ENCODE peak calls at places on chromosomes 7 and 10, in eight cellular contexts. L is adrenal gland, W is right lobe of liver, Q is lower leg skin, A is endothelial cell of umbilical vein, D is testis, F is Peyer's patch, Z is HCT116. T is an unnamed sample.

GRCh38 chr10:5411941-5412276 is 448 bp upstream of the NET1 start:
- DNase-seq in L (no peak), D (no peak), W (no peak), Q (no peak), Z (no peak), A (no peak), F (no peak), T (no peak)

GRCh38 chr10:14074062-14074884 is 256.5 kb downstream of the FRMD4A start:
- DNase-seq in A (peak), Q (peak), L (peak), W (no peak), D (peak), F (peak), Z (peak), T (peak)

GRCh38 chr7:123190109-123190831 is 9.5 kb downstream of the SLC13A1 start:
- DNase-seq in Q (no peak), L (no peak), Z (no peak), D (no peak), A (no peak), F (no peak), W (no peak), T (no peak)

GRCh38 chr10:49609283-49610014 is 661 bp upstream of the SLC18A3 start:
- DNase-seq in Z (no peak), L (no peak), Q (peak), A (no peak), F (peak), D (no peak), W (peak), T (no peak)

GRCh38 chr7:2576742-2577491 is 18.1 kb downstream of the IQCE start:
- DNase-seq in Q (no peak), W (no peak), L (no peak), A (no peak), Z (no peak), D (no peak), F (no peak), T (no peak)

GRCh38 chr10:67669978-67670377 is 26.0 kb downstream of the CTNNA3 start:
- DNase-seq in W (no peak), D (no peak), Z (no peak), L (no peak), F (no peak), Q (no peak), A (peak), T (no peak)

GRCh38 chr7:40833541-40834234 is 698.9 kb downstream of the SUGCT start:
- DNase-seq in D (no peak), Z (no peak), W (no peak), A (peak), L (no peak), Q (no peak), F (no peak), T (no peak)

GRCh38 chr7:157136372-157136771 is 2.4 kb upstream of the UBE3C start:
- DNase-seq in L (no peak), Z (no peak), F (no peak), W (no peak), Q (no peak), D (no peak), A (peak), T (no peak)

GRCh38 chr7:78912781-78913180 is 540.7 kb downstream of the MAGI2 start:
- DNase-seq in L (no peak), Z (no peak), F (no peak), D (no peak), Q (no peak), A (no peak), W (no peak), T (no peak)

GRCh38 chr7:117350027-117350426 is 27.2 kb upstream of the WNT2 start:
- DNase-seq in L (no peak), Z (peak), D (no peak), A (no peak), F (no peak), W (no peak), Q (no peak), T (no peak)

GRCh38 chr7:143975617-143976016 is 21.0 kb downstream of the OR2F1 start:
- DNase-seq in F (no peak), Z (peak), D (no peak), Q (no peak), W (no peak), L (no peak), A (no peak), T (no peak)

GRCh38 chr7:985915-986741 is 3.1 kb downstream of the CYP2W1 start:
- DNase-seq in W (no peak), F (peak), L (peak), Q (no peak), Z (no peak), A (peak), D (peak), T (no peak)

GRCh38 chr10:37700886-37701780 is 156.3 kb downstream of the ZNF248 start:
- DNase-seq in L (peak), A (no peak), F (peak), W (no peak), Z (no peak), D (peak), Q (peak), T (no peak)

GRCh38 chr7:153401795-153402720 is 642.5 kb downstream of the ACTR3B start:
- DNase-seq in Z (no peak), W (no peak), A (no peak), F (no peak), D (no peak), L (no peak), Q (no peak), T (no peak)

GRCh38 chr7:31883761-31884164 is 186.4 kb downstream of the PDE1C start:
- DNase-seq in Z (no peak), L (no peak), A (peak), W (no peak), D (no peak), F (no peak), Q (no peak), T (no peak)

GRCh38 chr7:68793513-68793912 is 804.8 kb upstream of the AUTS2 start:
- DNase-seq in Z (no peak), L (no peak), A (no peak), W (no peak), F (no peak), Q (no peak), D (no peak), T (no peak)

GRCh38 chr7:151930026-151930653 is 26.1 kb upstream of the GALNTL5 start:
- DNase-seq in D (no peak), W (no peak), F (no peak), Z (no peak), Q (no peak), L (no peak), A (no peak), T (no peak)

GRCh38 chr10:118800920-118801319 is 46.1 kb upstream of the CACUL1 start:
- DNase-seq in L (peak), F (no peak), D (peak), W (no peak), A (peak), Q (peak), Z (no peak), T (peak)

DNA sequence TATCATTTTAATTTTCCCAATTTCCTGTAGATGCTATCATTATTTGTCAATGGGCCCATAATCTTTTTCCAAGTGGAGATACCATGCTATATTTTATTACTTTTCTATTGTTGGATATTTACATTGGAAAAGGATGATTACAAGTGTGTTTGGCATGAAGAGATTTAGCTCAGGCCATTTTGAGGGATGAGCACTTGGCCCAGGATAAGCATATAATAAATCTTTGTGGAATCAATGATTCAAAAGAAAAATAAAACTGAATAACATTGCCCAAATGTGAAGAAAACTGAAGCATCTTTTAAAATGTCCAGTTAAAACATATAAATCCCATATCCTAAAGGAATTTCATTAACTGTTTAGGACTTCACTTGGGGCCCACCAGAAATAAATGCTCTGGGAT is 260.9 kb upstream of the BMPER start:
- DNase-seq in L (no peak), F (no peak), A (no peak), Z (no peak), D (no peak), W (no peak), Q (no peak), T (no peak)
- TF ChIP-seq POLR2A in L (no peak), F (no peak), A (no peak), Z (no peak), D (no peak), W (no peak), Q (no peak), T (no peak)

DNA sequence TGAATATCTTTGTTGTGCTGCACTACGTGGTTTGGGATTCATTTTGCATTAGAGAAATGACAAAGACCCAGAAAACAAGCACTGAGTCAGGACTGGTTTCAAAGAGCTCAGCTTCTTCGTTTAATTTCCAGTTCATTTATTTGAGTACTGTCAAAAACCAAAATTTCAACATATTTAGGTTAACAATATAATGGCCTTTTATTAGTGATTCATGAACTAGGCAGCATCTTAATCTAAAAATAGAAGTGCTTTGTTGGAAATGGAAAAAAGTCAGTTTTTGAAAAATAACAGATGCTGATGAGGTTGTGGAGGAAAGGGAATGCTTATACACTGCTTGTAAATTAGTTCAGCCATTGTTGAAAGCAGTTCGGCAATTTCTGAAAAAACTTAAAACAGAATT is 856.4 kb downstream of the LRMDA start:
- DNase-seq in A (no peak), D (no peak), L (no peak), W (no peak), Z (no peak), Q (no peak), F (no peak), T (no peak)
- H3K4me3 ChIP-seq in A (no peak), D (no peak), L (no peak), W (no peak), Z (no peak), Q (no peak), F (no peak), T (no peak)

GRCh38 chr7:130365093-130365492 is 15.2 kb upstream of the CPA1 start:
- DNase-seq in A (no peak), L (no peak), Z (no peak), F (no peak), D (no peak), Q (no peak), W (peak), T (no peak)

GRCh38 chr7:130366561-130366960 is 13.7 kb upstream of the CPA1 start:
- DNase-seq in W (peak), L (no peak), A (no peak), Q (no peak), Z (no peak), F (no peak), D (no peak), T (no peak)

GRCh38 chr7:130367088-130367755 is 13.1 kb upstream of the CPA1 start:
- DNase-seq in Z (no peak), L (no peak), W (peak), A (no peak), D (no peak), Q (no peak), F (no peak), T (no peak)

GRCh38 chr7:130364446-130364845 is 15.8 kb upstream of the CPA1 start:
- DNase-seq in W (peak), Z (no peak), A (no peak), F (no peak), D (no peak), Q (no peak), L (no peak), T (no peak)

DNA sequence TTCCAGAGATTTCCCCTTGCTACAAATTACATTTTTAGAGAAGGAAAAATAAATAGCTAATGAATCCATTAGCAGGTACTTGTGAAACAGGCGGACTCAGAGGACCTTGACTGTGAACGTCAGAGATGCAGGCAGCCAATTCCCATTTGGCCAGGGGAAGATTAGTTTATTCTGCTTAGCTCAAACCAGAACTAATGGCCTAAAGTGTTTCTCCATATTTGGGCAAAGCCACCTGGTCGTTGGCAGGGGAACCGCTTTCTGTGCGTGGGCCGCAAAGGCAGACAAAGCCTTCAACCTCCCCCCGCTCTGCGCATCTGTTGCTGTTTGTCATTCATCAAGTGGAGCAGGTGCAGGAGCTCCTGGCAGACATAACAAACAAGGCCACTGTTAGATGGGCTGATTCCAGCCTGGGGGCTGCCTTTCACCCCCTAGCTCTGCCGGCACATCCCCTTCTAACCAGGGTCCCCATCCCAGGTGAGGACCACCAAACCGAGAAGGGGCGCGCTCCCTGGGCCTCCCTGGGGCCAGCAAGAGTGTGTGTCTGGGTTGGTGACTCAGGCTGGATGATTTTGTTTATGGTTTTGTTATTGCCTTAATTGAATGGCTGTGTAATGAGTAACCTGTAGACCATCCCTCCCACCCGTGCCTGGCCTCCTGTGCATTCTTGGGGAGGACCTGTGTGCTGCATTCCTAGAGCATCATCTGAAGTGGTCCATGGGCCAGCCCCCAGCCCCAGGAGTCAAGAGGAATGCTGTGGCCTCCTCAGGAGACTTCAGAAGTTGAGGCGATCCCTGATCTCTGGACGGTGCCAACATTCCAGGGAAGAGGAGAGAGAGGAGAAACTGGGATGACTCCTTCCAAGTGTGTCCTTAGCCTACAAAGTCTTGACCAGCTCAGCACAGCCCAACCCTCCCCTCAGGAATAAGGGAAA is 14.5 kb upstream of the CPA1 start:
- DNase-seq in L (peak), W (peak), F (no peak), D (peak), A (no peak), Q (no peak), Z (no peak), T (peak)
- TF ChIP-seq POLR2A in L (no peak), W (no peak), F (no peak), D (no peak), A (no peak), Q (no peak), Z (no peak), T (no peak)

GRCh38 chr10:11555556-11555955 is 55.9 kb downstream of the USP6NL start:
- DNase-seq in Z (no peak), W (no peak), Q (no peak), D (no peak), L (no peak), F (no peak), A (no peak), T (no peak)

GRCh38 chr10:11551104-11551503 is 60.3 kb downstream of the USP6NL start:
- DNase-seq in Z (no peak), F (no peak), L (no peak), Q (no peak), W (no peak), A (no peak), D (no peak), T (no peak)

GRCh38 chr10:11553773-11554381 is 57.6 kb downstream of the USP6NL start:
- DNase-seq in Z (no peak), D (no peak), F (no peak), L (no peak), Q (no peak), W (no peak), A (no peak), T (no peak)

GRCh38 chr10:11548763-11549089 is 62.7 kb downstream of the USP6NL start:
- DNase-seq in F (no peak), W (no peak), L (no peak), A (no peak), D (no peak), Q (no peak), Z (no peak), T (no peak)

GRCh38 chr10:11551915-11552602 is 59.4 kb downstream of the USP6NL start:
- DNase-seq in W (no peak), Q (no peak), D (no peak), A (peak), L (no peak), F (no peak), Z (peak), T (no peak)
- H3K4me3 ChIP-seq in W (no peak), Q (no peak), D (no peak), A (no peak), L (no peak), F (no peak), Z (no peak), T (no peak)

DNA sequence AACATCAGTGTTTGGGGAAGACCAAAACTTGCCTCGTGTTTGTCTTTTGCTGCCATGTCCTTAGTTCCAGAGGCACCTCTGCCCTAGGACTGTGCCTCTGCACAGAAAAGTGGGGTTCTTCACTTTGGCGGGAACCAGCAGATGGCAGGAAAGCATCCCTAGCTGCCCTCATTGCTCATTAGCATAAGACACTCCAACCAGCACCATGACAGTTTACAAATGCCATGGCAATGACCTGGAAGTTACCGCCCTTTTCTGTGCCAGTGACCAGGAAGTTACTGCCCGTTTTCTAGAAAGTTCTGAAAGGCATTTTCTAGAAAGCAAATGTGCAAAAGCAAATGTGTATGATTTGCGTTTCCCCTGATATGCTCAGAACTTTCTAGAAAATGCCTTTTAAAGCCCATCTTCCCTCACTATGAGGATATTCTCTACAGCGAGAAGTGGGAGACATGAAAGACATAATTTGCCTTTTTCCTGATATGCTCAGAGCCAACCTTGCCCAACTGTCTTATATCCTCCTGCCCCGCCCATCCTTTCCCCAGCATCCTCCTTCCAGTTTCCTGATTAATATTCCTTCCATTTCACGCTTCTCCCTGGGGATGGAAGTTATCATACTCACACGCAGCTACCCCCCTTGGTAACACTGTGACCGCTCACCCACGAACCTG is 258.1 kb downstream of the USP6NL start:
- DNase-seq in D (no peak), A (no peak), W (no peak), L (no peak), Z (no peak), F (no peak), Q (peak), T (no peak)
- TF ChIP-seq POLR2A in D (no peak), A (no peak), W (no peak), L (no peak), Z (no peak), F (no peak), Q (no peak), T (no peak)

GRCh38 chr7:23472974-23473847 is 2.9 kb upstream of the IGF2BP3 start:
- DNase-seq in Q (no peak), A (peak), W (no peak), F (peak), Z (no peak), L (no peak), D (no peak), T (no peak)
- H3K4me3 ChIP-seq in Q (no peak), A (peak), W (no peak), F (no peak), Z (peak), L (no peak), D (peak), T (no peak)

DNA sequence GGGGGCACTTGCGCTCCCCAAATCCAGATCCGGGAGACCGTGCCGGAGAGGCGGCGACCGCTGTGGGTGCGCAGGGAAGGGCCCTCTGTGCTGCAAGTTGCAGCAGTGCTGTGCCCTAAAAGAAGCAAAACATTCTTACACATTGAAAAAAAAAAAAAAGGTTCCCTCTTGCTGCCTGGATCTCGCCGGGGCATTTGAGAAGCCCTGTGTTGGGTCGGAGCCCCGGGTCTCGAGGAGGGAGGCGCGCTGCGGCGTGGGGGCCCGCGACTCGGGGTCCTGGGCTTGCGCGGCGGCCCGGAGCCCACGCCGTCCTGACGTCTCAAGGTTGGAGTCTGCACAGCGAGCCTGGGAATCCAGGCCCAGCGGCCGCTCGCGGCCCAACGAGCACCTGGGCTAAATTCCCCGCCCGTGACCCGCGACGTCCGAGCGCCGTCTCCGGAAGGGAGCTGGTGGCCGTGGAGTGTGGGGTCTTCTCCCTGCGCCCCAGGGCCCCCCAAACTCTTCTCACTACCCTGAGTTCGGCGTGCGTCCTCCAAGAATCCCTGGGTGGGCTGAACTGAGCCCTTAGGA is 1.3 kb upstream of the CTBP2 start:
- DNase-seq in Z (no peak), W (no peak), A (no peak), D (no peak), L (no peak), Q (peak), F (peak), T (peak)
- TF ChIP-seq POLR2A in Z (no peak), W (no peak), A (no peak), D (no peak), L (no peak), Q (no peak), F (no peak), T (no peak)

DNA sequence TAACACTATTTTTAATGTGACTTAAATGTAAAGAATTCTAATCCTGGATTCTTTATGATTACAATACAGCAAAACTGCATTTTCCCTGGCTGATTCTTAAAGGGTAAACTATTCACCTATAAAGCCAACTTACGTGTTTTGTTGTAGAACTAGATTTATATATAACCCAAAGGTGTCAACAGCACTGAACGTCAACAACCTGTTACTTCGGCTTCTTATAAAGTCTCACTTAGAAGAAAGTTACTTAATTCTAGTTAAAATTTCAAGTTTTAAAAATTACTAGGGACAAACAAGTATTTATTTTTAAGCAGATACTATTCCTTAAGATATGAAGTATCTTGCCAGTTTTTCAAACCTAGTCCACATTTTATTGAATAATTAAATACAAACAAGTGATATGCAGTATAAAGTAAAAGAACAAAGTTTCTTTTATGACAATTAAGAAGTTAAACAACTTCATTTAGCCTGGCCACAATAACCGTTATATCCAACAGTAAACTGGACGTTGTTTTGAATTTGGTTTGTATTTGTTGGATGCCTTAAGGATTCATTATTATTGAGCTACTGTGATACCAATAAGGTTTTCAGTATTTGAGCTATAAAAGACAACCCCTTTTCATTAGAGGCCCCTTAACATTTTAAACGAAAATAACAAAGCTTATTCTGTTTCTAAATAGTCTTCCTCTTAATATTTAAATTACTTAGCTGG is 83.2 kb downstream of the SNX10 start:
- DNase-seq in F (no peak), Q (no peak), W (no peak), L (no peak), Z (no peak), A (peak), D (no peak), T (no peak)
- H3K4me3 ChIP-seq in F (no peak), Q (no peak), W (peak), L (no peak), Z (no peak), A (peak), D (no peak), T (no peak)

GRCh38 chr7:100544949-100545635 is 6.1 kb downstream of the AGFG2 start:
- DNase-seq in L (peak), D (no peak), F (no peak), A (no peak), W (no peak), Q (no peak), Z (no peak), T (peak)
- TF ChIP-seq POLR2A in L (peak), D (no peak), F (no peak), A (no peak), W (peak), Q (no peak), Z (no peak), T (no peak)

T was measured in thyroid gland.